ENCODE peak calls at places on chromosome 4, in nine cellular contexts. J is breast epithelium, R is fibroblast of lung, D is tibial artery, I is H9, U is prostate gland, M is DND-41, P is heart right ventricle, V is ascending aorta. C is an unnamed sample.

GRCh38 chr4:122896270-122896669 is 26.1 kb downstream of the NUDT6 start:
- DNase-seq in J (no peak), R (no peak), D (no peak), I (no peak), U (no peak), M (no peak), P (no peak), V (no peak), C (no peak)

GRCh38 chr4:106614446-106614845 is 245.9 kb upstream of the GIMD1 start:
- DNase-seq in J (no peak), R (no peak), D (no peak), I (no peak), U (no peak), M (no peak), P (no peak), V (no peak), C (no peak)

GRCh38 chr4:7655549-7656243 is 221.0 kb upstream of the PSAPL1 start:
- DNase-seq in J (no peak), R (no peak), D (no peak), I (no peak), U (no peak), M (no peak), P (no peak), V (no peak), C (no peak)

GRCh38 chr4:96016615-96017299 is 176.9 kb downstream of the PDHA2 start:
- DNase-seq in J (no peak), R (peak; percentile 45), D (no peak), I (no peak), U (no peak), M (no peak), P (no peak), V (no peak), C (no peak)

GRCh38 chr4:43485196-43485595 is 592.7 kb downstream of the GRXCR1 start:
- DNase-seq in J (no peak), R (no peak), D (no peak), I (no peak), U (no peak), M (no peak), P (no peak), V (no peak), C (no peak)

GRCh38 chr4:26144526-26145167 is 176.2 kb upstream of the RBPJ start:
- DNase-seq in J (no peak), R (peak; percentile 12), D (no peak), I (no peak), U (no peak), M (no peak), P (no peak), V (no peak), C (no peak)

GRCh38 chr4:79198886-79199591 is 126.8 kb downstream of the NAA11 start:
- DNase-seq in J (no peak), R (no peak), D (no peak), I (no peak), U (no peak), M (peak; percentile 20), P (no peak), V (no peak), C (no peak)

GRCh38 chr4:95289028-95289634 is 259.6 kb downstream of the UNC5C start:
- DNase-seq in J (no peak), R (peak; percentile 49), D (no peak), I (no peak), U (no peak), M (no peak), P (no peak), V (no peak), C (no peak)

GRCh38 chr4:71495454-71495853 is 156.6 kb downstream of the SLC4A4 start:
- DNase-seq in J (no peak), R (no peak), D (no peak), I (no peak), U (no peak), M (no peak), P (no peak), V (no peak), C (no peak)

GRCh38 chr4:130812117-130812765 is 1716.3 kb downstream of the C4orf33 start:
- DNase-seq in J (no peak), R (peak; percentile 0), D (no peak), I (no peak), U (no peak), M (no peak), P (no peak), V (no peak), C (no peak)

GRCh38 chr4:25563071-25563564 is 92.5 kb upstream of the SLC34A2 start:
- DNase-seq in J (no peak), R (no peak), D (no peak), I (no peak), U (no peak), M (no peak), P (no peak), V (no peak), C (no peak)

GRCh38 chr4:79609853-79610252 is 201.8 kb upstream of the GK2 start:
- DNase-seq in J (no peak), R (no peak), D (no peak), I (no peak), U (no peak), M (no peak), P (no peak), V (no peak), C (no peak)

GRCh38 chr4:105088110-105088879 is 58.4 kb upstream of the TET2 start:
- DNase-seq in J (no peak), R (peak; percentile 97), D (no peak), I (peak; percentile 48), U (peak; percentile 14), M (no peak), P (no peak), V (no peak), C (no peak)

GRCh38 chr4:146640021-146640425 is 1.3 kb downstream of the POU4F2 start:
- DNase-seq in J (no peak), R (no peak), D (no peak), I (no peak), U (no peak), M (no peak), P (no peak), V (no peak), C (no peak)

GRCh38 chr4:76212851-76213414 is 691 bp downstream of the SCARB2 start:
- DNase-seq in J (no peak), R (peak; percentile 60), D (no peak), I (no peak), U (no peak), M (peak; percentile 35), P (no peak), V (no peak), C (no peak)

GRCh38 chr4:10114147-10114546 is 2.5 kb downstream of the WDR1 start:
- DNase-seq in J (no peak), R (no peak), D (no peak), I (no peak), U (no peak), M (no peak), P (no peak), V (no peak), C (no peak)
- H3K4me1 ChIP-seq in J (peaks cover 8% of the 10 kb centered on the region), R (peaks cover 15% of the 10 kb centered on the region), D (peaks cover 72% of the 10 kb centered on the region), I (peaks cover 15% of the 10 kb centered on the region), U (peaks cover 21% of the 10 kb centered on the region), M (peaks cover 79% of the 10 kb centered on the region), P (peaks cover 12% of the 10 kb centered on the region), V (peaks cover 69% of the 10 kb centered on the region), C (peaks cover 9% of the 10 kb centered on the region)

GRCh38 chr4:185142911-185143595 is at the start of gene SLC25A4:
- DNase-seq in J (peak; percentile 72), R (peak; percentile 71), D (peak; percentile 91), I (peak; percentile 91), U (peak; percentile 83), M (no peak), P (peak; percentile 92), V (peak; percentile 94), C (peak; percentile 88)
- TF ChIP-seq CTCF in J (no peak), R (peak; percentile 44), D (peak; percentile 70), I (peak; percentile 62), U (peak; percentile 71), M (no peak), P (peak; percentile 67), V (peak; percentile 69), C (peak; percentile 62)

GRCh38 chr4:3709846-3710441 is 56.2 kb upstream of the ADRA2C start:
- DNase-seq in J (no peak), R (no peak), D (peak; percentile 63), I (no peak), U (no peak), M (no peak), P (no peak), V (peak; percentile 61), C (no peak)

GRCh38 chr4:3710451-3711182 is 55.6 kb upstream of the ADRA2C start:
- DNase-seq in J (no peak), R (no peak), D (peak; percentile 77), I (no peak), U (no peak), M (no peak), P (peak; percentile 6), V (peak; percentile 69), C (no peak)

GRCh38 chr4:3708103-3708510 is 58.1 kb upstream of the ADRA2C start:
- DNase-seq in J (no peak), R (no peak), D (peak; percentile 96), I (no peak), U (no peak), M (no peak), P (peak; percentile 10), V (peak; percentile 94), C (no peak)

GRCh38 chr4:3708611-3709010 is 57.6 kb upstream of the ADRA2C start:
- DNase-seq in J (no peak), R (no peak), D (peak; percentile 66), I (no peak), U (no peak), M (no peak), P (no peak), V (peak; percentile 65), C (no peak)

DNA sequence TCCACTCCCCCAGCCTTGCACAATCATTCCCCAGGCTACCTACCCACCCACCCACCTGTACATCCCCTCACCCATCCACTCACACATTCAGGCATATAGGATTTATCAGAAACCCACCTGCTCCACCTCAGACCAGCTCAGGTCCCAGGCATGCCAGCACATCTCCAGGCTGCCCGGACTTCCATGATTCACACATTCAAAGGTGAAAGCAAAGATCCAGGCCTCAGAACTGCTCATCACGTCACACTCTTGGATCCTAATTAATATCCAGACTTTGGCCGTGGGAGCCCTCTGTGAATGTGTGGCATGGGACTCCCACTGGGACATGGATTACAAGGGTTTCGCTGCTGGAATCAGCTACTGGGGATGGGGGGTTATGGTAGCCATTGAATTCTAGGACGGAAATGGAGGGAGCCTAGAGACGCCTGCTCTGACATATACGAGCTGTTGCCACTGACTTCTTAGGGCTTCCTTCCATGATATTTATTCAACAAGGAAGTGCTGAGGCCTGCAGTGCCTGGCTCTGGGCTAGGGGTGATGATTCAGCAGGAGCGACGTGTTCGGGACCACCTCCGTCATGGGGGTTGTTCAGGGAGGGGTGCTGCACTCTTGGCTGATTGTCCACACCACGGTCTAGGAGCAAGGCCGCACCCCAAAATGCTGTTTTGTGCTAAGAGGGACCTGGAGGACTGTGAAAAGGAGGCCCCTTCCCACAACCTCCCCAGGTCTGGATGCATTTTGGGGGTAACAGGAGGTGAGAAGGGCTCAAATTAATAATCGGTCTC is 56.9 kb upstream of the ADRA2C start:
- DNase-seq in J (no peak), R (no peak), D (peak; percentile 57), I (no peak), U (no peak), M (no peak), P (no peak), V (peak; percentile 60), C (no peak)
- H3K27me3 ChIP-seq in J (no peaks in the 10 kb centered on the region), R (no peaks in the 10 kb centered on the region), D (no peaks in the 10 kb centered on the region), I (no peaks in the 10 kb centered on the region), U (no peaks in the 10 kb centered on the region), M (no peaks in the 10 kb centered on the region), P (peaks cover 39% of the 10 kb centered on the region), V (no peaks in the 10 kb centered on the region), C (no peaks in the 10 kb centered on the region)

DNA sequence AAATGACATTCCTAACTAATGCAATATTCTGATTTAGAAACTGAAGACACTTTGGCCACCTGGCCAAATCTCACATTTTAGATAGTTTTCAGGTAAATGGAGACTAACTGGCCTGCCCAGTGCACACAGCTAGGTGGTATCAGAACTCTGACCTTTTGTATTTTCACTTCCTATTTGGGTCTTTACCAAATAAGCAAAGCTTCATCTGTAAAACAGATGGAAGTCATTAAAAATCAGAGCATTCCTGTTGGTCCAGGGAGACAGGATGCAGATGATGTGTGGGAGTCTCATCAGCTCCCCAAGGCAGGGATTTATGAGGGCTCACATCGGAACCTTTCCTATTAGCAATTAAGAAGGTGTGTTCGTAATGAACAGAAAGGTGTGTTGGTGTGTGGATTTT is 57.7 kb downstream of the ARHGAP10 start:
- DNase-seq in J (no peak), R (no peak), D (no peak), I (no peak), U (no peak), M (no peak), P (no peak), V (no peak), C (no peak)
- H3K4me1 ChIP-seq in J (peaks cover 3% of the 10 kb centered on the region), R (peaks cover 16% of the 10 kb centered on the region), D (peaks cover 25% of the 10 kb centered on the region), I (no peaks in the 10 kb centered on the region), U (no peaks in the 10 kb centered on the region), M (no peaks in the 10 kb centered on the region), P (peaks cover 5% of the 10 kb centered on the region), V (peaks cover 47% of the 10 kb centered on the region), C (peaks cover 71% of the 10 kb centered on the region)

C was measured in Caco-2.